ENCODE peak calls at places on chromosomes 16 and 17, in six cellular contexts. H is CD8-positive, alpha-beta T cell; K is CD4-positive, alpha-beta memory T cell; Q is PC-9; N is transverse colon; B is Karpas-422. F is an unnamed sample.

GRCh38 chr16:65737831-65738230 is 616.0 kb upstream of the CDH11 start:
- DNase-seq in N (no peak), K (no peak), B (no peak), H (no peak), Q (no peak), F (no peak)

GRCh38 chr16:87344931-87345631 is 27.9 kb upstream of the C16orf95 start:
- DNase-seq in Q (no peak), H (peak; percentile 77), B (no peak), N (peak; percentile 67), K (peak; percentile 75), F (no peak)

GRCh38 chr17:37490638-37491614 is 1.2 kb downstream of the DUSP14 start:
- DNase-seq in H (no peak), B (no peak), Q (peak; percentile 87), N (peak; percentile 28), K (peak; percentile 39), F (no peak)

GRCh38 chr17:55572599-55572998 is 61.3 kb upstream of the SMIM36 start:
- DNase-seq in N (no peak), B (no peak), Q (no peak), K (no peak), H (no peak), F (no peak)

GRCh38 chr17:40819528-40820125 is 2.8 kb downstream of the KRT10 start:
- DNase-seq in K (no peak), N (no peak), H (no peak), Q (no peak), B (peak; percentile 50), F (no peak)

GRCh38 chr17:6699997-6700947 is 12.9 kb downstream of the SLC13A5 start:
- DNase-seq in N (no peak), H (no peak), K (no peak), Q (peak; percentile 33), B (no peak), F (no peak)

GRCh38 chr17:17781591-17782424 is 55.0 kb downstream of the SREBF1 start:
- DNase-seq in H (peak; percentile 61), B (peak; percentile 84), N (peak; percentile 65), K (peak; percentile 67), Q (no peak), F (peak; percentile 78)

GRCh38 chr17:27348196-27348595 is 54.3 kb downstream of the WSB1 start:
- DNase-seq in H (no peak), Q (no peak), B (no peak), K (no peak), N (no peak), F (no peak)

GRCh38 chr17:6159541-6160187 is 89.5 kb downstream of the WSCD1 start:
- DNase-seq in H (no peak), K (no peak), B (no peak), Q (no peak), N (no peak), F (no peak)

GRCh38 chr17:7582401-7583252 is 1.0 kb upstream of the MPDU1 start:
- DNase-seq in H (no peak), N (peak; percentile 24), K (no peak), Q (no peak), B (no peak), F (peak; percentile 74)

GRCh38 chr16:64409762-64410161 is 712.1 kb downstream of the CDH11 start:
- DNase-seq in N (no peak), B (no peak), K (no peak), H (no peak), Q (no peak), F (no peak)

GRCh38 chr16:56977823-56978430 is 11.4 kb upstream of the NLRC5 start:
- DNase-seq in B (no peak), K (no peak), N (no peak), H (no peak), Q (no peak), F (no peak)

GRCh38 chr17:55210292-55210691 is 54.5 kb upstream of the HLF start:
- DNase-seq in Q (no peak), H (no peak), N (no peak), B (no peak), K (no peak), F (no peak)

GRCh38 chr16:29009050-29009837 is 24.4 kb downstream of the LAT start:
- DNase-seq in H (peak; percentile 34), Q (no peak), N (no peak), K (no peak), B (no peak), F (no peak)

GRCh38 chr16:56334761-56335160 is 90.6 kb downstream of the AMFR start:
- DNase-seq in K (no peak), H (no peak), N (no peak), B (no peak), Q (no peak), F (no peak)

GRCh38 chr16:30953511-30954124 is 3.9 kb upstream of the SETD1A start:
- DNase-seq in Q (no peak), B (peak; percentile 93), H (peak; percentile 73), N (peak; percentile 73), K (peak; percentile 71), F (no peak)

GRCh38 chr16:75402174-75402820 is 31.0 kb downstream of the CFDP1 start:
- DNase-seq in B (no peak), N (no peak), H (no peak), K (no peak), Q (peak; percentile 67), F (no peak)

GRCh38 chr17:2532146-2532720 is 20.5 kb upstream of the METTL16 start:
- DNase-seq in B (no peak), N (no peak), Q (no peak), H (no peak), K (no peak), F (no peak)

GRCh38 chr16:58462997-58463891 is 36.7 kb upstream of the NDRG4 start:
- DNase-seq in H (no peak), K (no peak), Q (no peak), B (peak; percentile 77), N (no peak), F (no peak)

GRCh38 chr16:20349615-20350014 is 2.9 kb downstream of the UMOD start:
- DNase-seq in H (no peak), K (no peak), Q (no peak), B (no peak), N (no peak), F (no peak)

DNA sequence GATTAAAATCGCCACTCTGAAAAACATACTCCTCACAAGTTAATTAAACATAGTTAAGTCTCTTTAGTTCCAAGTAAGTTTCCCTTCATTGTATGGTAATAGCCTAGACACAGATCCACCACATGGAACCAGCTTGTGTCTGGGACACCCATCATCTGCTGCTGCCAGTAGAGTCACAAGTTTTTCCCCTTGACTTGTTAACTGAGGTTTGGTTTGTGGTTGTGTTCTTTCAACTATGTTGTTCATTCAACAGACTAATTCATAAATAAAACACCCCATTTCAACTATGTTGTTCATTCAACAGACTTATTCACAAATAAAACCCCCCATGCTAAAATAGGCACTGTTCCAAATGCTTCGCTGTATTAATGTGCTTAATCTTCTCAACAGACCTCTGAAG is 24.4 kb downstream of the YWHAE start:
- DNase-seq in H (peak; percentile 41), K (peak; percentile 65), N (no peak), B (no peak), Q (no peak), F (no peak)
- H3K27ac ChIP-seq in H (no peak overlapping the region), K (peak overlapping the region; percentile 40), N (peak overlapping the region; percentile 53), B (no peak overlapping the region), Q (no peak overlapping the region), F (no peak overlapping the region)

DNA sequence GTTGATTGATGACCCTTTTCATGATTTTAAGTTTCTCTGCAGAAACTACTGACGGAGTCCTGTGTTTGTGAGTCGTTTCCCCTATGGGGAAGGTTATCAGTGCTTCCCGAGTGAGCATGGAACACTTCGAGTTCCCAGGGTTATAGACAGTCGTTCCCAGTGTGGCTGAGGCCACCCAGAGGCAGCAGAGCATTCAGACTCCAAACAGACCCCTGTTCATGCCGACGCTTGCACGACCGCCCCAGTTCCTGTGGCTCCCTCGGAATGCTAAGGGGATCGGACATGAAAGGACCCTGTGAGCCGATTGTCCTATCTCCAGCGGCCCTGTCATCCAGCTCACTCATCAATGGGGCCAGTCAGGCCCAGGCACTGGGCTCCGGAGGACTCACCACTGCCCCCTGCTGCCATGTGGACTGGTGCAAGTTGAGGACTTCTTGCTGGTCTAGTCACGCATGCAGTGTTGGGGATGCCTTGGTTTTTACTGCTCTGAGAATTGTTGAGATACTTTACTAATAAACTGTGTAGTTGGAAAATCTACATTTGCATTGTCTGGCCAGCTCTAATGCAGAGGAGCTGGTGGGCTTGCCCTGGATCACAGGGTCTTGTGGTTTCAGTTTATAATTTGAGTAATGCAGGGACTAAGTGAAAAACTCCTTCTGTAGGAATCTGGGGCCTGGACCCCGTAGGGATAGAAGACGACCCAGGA is 3.1 kb upstream of the RPL13 start:
- DNase-seq in Q (peak; percentile 32), H (peak; percentile 78), B (peak; percentile 90), N (peak; percentile 83), K (peak; percentile 82), F (peak; percentile 76)
- H3K27ac ChIP-seq in Q (no peak overlapping the region), H (no peak overlapping the region), B (no peak overlapping the region), N (no peak overlapping the region), K (no peak overlapping the region), F (no peak overlapping the region)

GRCh38 chr17:78400581-78401240 is 22.3 kb downstream of the PGS1 start:
- DNase-seq in B (no peak), H (no peak), Q (no peak), K (no peak), N (no peak), F (no peak)

GRCh38 chr17:78398390-78398789 is 19.9 kb downstream of the PGS1 start:
- DNase-seq in H (no peak), B (no peak), Q (no peak), K (no peak), N (no peak), F (no peak)

GRCh38 chr17:78399028-78399692 is 20.7 kb downstream of the PGS1 start:
- DNase-seq in K (no peak), B (no peak), N (no peak), H (no peak), Q (no peak), F (peak; percentile 37)

GRCh38 chr17:78401246-78401645 is 22.8 kb downstream of the PGS1 start:
- DNase-seq in Q (no peak), H (no peak), K (no peak), N (no peak), B (no peak), F (no peak)

DNA sequence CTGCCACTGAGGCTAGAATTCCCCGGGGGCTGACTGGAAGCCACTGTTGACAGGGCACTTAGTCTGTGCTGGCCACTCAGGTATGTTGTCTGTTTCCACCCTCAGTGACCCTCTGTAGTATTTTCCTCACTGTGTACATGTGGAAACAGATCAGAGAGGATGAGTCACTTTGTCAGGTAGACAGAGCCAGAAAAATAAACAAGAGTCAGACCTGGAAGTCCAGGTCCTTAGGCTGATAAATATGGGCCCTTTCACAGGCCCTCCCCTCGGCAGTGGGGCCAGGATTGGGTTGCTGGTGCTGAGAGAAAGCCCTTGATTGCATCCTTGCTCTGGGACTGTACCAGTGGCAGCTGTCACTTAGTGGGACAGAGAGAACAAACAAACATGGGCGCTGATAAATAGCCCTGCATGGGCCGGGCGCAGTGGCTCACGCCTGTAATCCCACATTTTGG is 21.3 kb downstream of the PGS1 start:
- DNase-seq in H (no peak), K (no peak), N (no peak), B (no peak), Q (no peak), F (no peak)
- H3K27ac ChIP-seq in H (no peak overlapping the region), K (no peak overlapping the region), N (no peak overlapping the region), B (no peak overlapping the region), Q (no peak overlapping the region), F (no peak overlapping the region)

DNA sequence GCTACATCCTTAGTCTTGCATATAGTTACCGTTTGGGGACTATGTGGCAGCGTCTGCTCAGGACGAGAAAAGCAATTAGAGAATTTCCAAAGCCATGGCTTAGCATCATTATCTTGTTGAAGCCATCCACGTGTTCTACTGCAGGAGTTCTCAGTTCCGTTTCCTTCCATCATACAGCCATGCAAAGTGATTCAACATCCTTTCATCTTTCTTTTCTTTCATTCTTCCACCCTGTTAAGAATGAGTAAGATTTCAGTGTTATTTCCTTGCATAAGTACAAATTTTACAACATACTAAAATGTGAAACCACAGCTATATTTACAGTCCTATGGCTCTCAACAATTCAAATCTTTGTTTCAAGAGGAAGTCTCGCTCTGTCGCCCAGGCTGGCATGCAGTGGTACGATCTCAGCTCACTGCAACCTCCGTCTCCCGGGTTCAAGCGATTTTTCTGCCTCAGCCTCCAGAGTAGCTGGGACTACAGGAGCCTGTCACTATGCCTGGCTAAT is 3.8 kb downstream of the MARF1 start:
- DNase-seq in Q (no peak), K (no peak), N (no peak), H (peak; percentile 39), B (peak; percentile 84), F (no peak)
- H3K27ac ChIP-seq in Q (no peak overlapping the region), K (peak overlapping the region; percentile 1), N (no peak overlapping the region), H (peak overlapping the region; percentile 4), B (peak overlapping the region; percentile 97), F (no peak overlapping the region)